ENCODE peak calls at places on chromosomes 12 and 14, in seven cellular contexts. B is GM12878, X is GM12891, W is lower leg skin, U is IMR-90, F is HCT116, L is breast epithelium. T is an unnamed sample.

GRCh38 chr12:67413577-67413976 is 144.4 kb downstream of the CAND1 start:
- DNase-seq in U (no peak), X (no peak), W (no peak), F (no peak), L (no peak), B (no peak), T (no peak)

GRCh38 chr14:87152701-87153100 is 840.3 kb downstream of the GALC start:
- DNase-seq in X (no peak), L (no peak), W (no peak), B (no peak), F (no peak), U (no peak), T (no peak)

GRCh38 chr14:100336618-100337530 is 13.7 kb downstream of the SLC25A47 start:
- DNase-seq in W (no peak), L (no peak), F (no peak), X (no peak), U (no peak), B (no peak), T (peak)

GRCh38 chr14:63276492-63277342 is 42.0 kb downstream of the GPHB5 start:
- DNase-seq in L (no peak), W (no peak), F (peak), B (no peak), X (peak), U (peak), T (no peak)

GRCh38 chr14:23162005-23162404 is 21.5 kb downstream of the SLC7A8 start:
- DNase-seq in X (no peak), U (no peak), F (no peak), L (no peak), B (no peak), W (no peak), T (no peak)

GRCh38 chr12:25694072-25694471 is 141.0 kb upstream of the LMNTD1 start:
- DNase-seq in U (peak), X (no peak), F (no peak), L (no peak), W (peak), B (no peak), T (no peak)

GRCh38 chr14:92785601-92786426 is 8.3 kb upstream of the GOLGA5 start:
- DNase-seq in B (no peak), L (no peak), U (peak), F (no peak), W (no peak), X (no peak), T (no peak)

GRCh38 chr12:91877461-91878230 is 268.0 kb downstream of the BTG1 start:
- DNase-seq in F (no peak), B (no peak), L (no peak), U (no peak), W (no peak), X (no peak), T (no peak)

GRCh38 chr14:103385153-103385993 is at the start of gene MARK3:
- DNase-seq in L (peak), W (peak), X (peak), U (peak), B (peak), F (peak), T (peak)

GRCh38 chr12:118175823-118176447 is 40.0 kb downstream of the PEBP1 start:
- DNase-seq in X (peak), F (no peak), U (no peak), L (no peak), B (peak), W (no peak), T (no peak)

GRCh38 chr12:57389033-57389432 is 41.8 kb downstream of the R3HDM2 start:
- DNase-seq in B (no peak), X (no peak), F (peak), W (no peak), U (peak), L (no peak), T (no peak)

GRCh38 chr14:31137214-31137889 is 70.2 kb downstream of the HECTD1 start:
- DNase-seq in F (peak), U (no peak), W (no peak), X (no peak), L (no peak), B (no peak), T (no peak)

GRCh38 chr12:71865166-71865713 is 25.7 kb downstream of the TBC1D15 start:
- DNase-seq in F (no peak), W (no peak), U (peak), B (no peak), X (no peak), L (no peak), T (no peak)

GRCh38 chr12:98151105-98151504 is 364.3 kb upstream of the TMPO start:
- DNase-seq in L (no peak), X (no peak), U (no peak), B (no peak), F (no peak), W (no peak), T (no peak)

GRCh38 chr14:65239143-65239672 is 136.9 kb upstream of the MAX start:
- DNase-seq in B (no peak), U (peak), F (no peak), X (no peak), L (no peak), W (no peak), T (no peak)
- TF ChIP-seq POLR2A in B (no peak), U (no peak), F (no peak), X (no peak), L (no peak), W (no peak), T (no peak)

GRCh38 chr12:89525824-89526770 is at the start of gene POC1B:
- DNase-seq in X (peak), L (peak), F (peak), W (peak), U (peak), B (peak), T (peak)
- TF ChIP-seq POLR2A in X (no peak), L (no peak), F (no peak), W (no peak), U (no peak), B (peak), T (peak)

GRCh38 chr14:69760810-69761209 is 6.1 kb upstream of the SRSF5 start:
- DNase-seq in U (no peak), W (no peak), B (no peak), F (no peak), X (no peak), L (no peak), T (no peak)
- TF ChIP-seq POLR2A in U (no peak), W (no peak), B (no peak), F (no peak), X (no peak), L (no peak), T (no peak)

GRCh38 chr12:124413915-124414314 is 119.0 kb downstream of the RFLNA start:
- DNase-seq in W (no peak), U (no peak), B (no peak), L (no peak), F (no peak), X (no peak), T (no peak)

GRCh38 chr12:124415064-124415463 is 120.2 kb downstream of the RFLNA start:
- DNase-seq in W (no peak), X (no peak), B (no peak), F (no peak), L (no peak), U (no peak), T (no peak)

GRCh38 chr12:124412646-124413015 is 117.7 kb downstream of the RFLNA start:
- DNase-seq in B (no peak), U (no peak), W (no peak), X (no peak), F (no peak), L (no peak), T (no peak)

GRCh38 chr12:124411953-124412645 is 117.2 kb downstream of the RFLNA start:
- DNase-seq in B (no peak), X (no peak), F (no peak), L (no peak), U (no peak), W (no peak), T (no peak)

DNA sequence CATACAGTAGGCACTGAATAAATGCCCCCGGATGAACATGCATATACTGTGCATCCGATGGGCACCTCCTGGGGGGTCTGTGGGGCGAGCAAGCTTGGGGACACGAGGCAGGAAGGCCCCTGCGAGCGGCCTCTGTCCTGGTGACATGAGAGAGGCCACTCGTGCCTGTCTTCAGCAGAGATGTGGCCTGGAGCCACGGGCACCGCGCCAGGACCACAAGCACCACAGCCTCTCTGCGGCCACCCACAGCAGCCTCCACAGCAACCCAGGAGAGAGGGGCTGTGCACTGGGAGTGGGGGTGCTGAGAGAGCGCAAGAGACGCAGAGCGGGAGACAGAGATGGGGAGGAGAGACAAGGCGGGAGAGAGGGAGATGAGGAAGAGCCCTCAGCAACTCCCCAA is 118.5 kb downstream of the RFLNA start:
- DNase-seq in W (no peak), B (no peak), U (no peak), F (no peak), X (no peak), L (no peak), T (no peak)
- TF ChIP-seq POLR2A in W (no peak), B (no peak), U (no peak), F (no peak), X (no peak), L (no peak), T (no peak)

GRCh38 chr12:108054496-108054895 is 74.6 kb upstream of the WSCD2 start:
- DNase-seq in B (no peak), W (no peak), U (no peak), L (no peak), F (no peak), X (no peak), T (no peak)

GRCh38 chr12:108053512-108053911 is 75.6 kb upstream of the WSCD2 start:
- DNase-seq in W (no peak), L (no peak), X (no peak), B (no peak), U (no peak), F (no peak), T (no peak)

GRCh38 chr12:108052260-108052659 is 76.8 kb upstream of the WSCD2 start:
- DNase-seq in W (no peak), U (no peak), B (no peak), L (no peak), F (no peak), X (no peak), T (no peak)

GRCh38 chr12:108060054-108060453 is 69.0 kb upstream of the WSCD2 start:
- DNase-seq in U (no peak), B (no peak), X (no peak), W (no peak), L (no peak), F (no peak), T (no peak)

GRCh38 chr12:108055135-108055534 is 74.0 kb upstream of the WSCD2 start:
- DNase-seq in L (no peak), F (no peak), X (no peak), W (no peak), U (no peak), B (no peak), T (no peak)
- TF ChIP-seq POLR2A in L (no peak), F (no peak), X (no peak), W (no peak), U (no peak), B (no peak), T (no peak)

DNA sequence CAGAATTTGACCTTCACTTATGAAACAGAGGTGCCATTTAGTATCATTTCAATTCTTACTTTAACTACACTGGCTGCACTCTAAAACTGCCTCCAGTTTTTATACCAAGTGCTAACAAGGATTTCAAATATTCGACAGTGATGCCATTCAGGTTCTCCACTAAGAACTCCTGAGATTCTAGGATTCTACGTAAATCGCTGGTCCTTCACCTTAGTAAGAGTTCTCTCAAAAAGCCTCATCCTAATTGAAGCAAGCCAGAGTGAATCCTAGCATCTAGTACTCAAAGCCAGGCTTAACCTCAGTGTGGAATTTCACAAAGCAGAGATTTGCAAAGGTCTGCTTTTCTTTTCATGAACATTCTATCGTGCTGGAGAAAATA is 3.5 kb downstream of the SLC38A2 start:
- DNase-seq in W (no peak), B (no peak), L (no peak), U (no peak), F (no peak), X (no peak), T (no peak)
- TF ChIP-seq POLR2A in W (no peak), B (no peak), L (no peak), U (no peak), F (no peak), X (no peak), T (no peak)

GRCh38 chr14:89617471-89618291 is 200.6 kb upstream of the FOXN3 start:
- DNase-seq in F (no peak), W (no peak), L (no peak), X (no peak), U (peak), B (no peak), T (no peak)
- TF ChIP-seq POLR2A in F (no peak), W (no peak), L (no peak), X (no peak), U (no peak), B (peak), T (peak)

T was measured in GM12892.